ENCODE peak calls at places on chromosome 7, in five cellular contexts. U is A549, B is heart left ventricle, D is Peyer's patch, L is transverse colon. O is an unnamed sample.

GRCh38 chr7:135979674-135980660 is 2.8 kb upstream of the MTPN start:
- DNase-seq in U (no peak), D (no peak), B (no peak), L (no peak), O (no peak)

GRCh38 chr7:80721880-80722595 is 83.6 kb downstream of the CD36 start:
- DNase-seq in L (no peak), B (no peak), D (no peak), U (peak), O (no peak)

GRCh38 chr7:21828846-21829245 is 116.9 kb downstream of the CDCA7L start:
- DNase-seq in D (no peak), B (no peak), L (no peak), U (no peak), O (no peak)

GRCh38 chr7:43850348-43851116 is 18.8 kb downstream of the MRPS24 start:
- DNase-seq in L (no peak), D (no peak), B (no peak), U (no peak), O (no peak)

GRCh38 chr7:231030-231857 is 38.9 kb downstream of the FAM20C start:
- DNase-seq in U (no peak), D (no peak), B (no peak), L (no peak), O (no peak)

GRCh38 chr7:57426629-57427003 is 23.4 kb upstream of the ZNF716 start:
- DNase-seq in L (no peak), U (no peak), B (no peak), D (no peak), O (no peak)

GRCh38 chr7:3095046-3095445 is 51.4 kb upstream of the CARD11 start:
- DNase-seq in L (peak), B (no peak), U (no peak), D (peak), O (peak)

GRCh38 chr7:22677680-22678079 is 49.3 kb upstream of the IL6 start:
- DNase-seq in D (no peak), U (no peak), L (no peak), B (no peak), O (no peak)

GRCh38 chr7:94650137-94650536 is 5.8 kb downstream of the SGCE start:
- DNase-seq in L (no peak), D (no peak), B (no peak), U (no peak), O (peak)

GRCh38 chr7:94650652-94651051 is 5.3 kb downstream of the SGCE start:
- DNase-seq in B (no peak), L (no peak), U (no peak), D (no peak), O (no peak)

GRCh38 chr7:94647295-94647694 is 8.6 kb downstream of the SGCE start:
- DNase-seq in L (no peak), B (no peak), U (no peak), D (no peak), O (no peak)

GRCh38 chr7:94649313-94649924 is 6.5 kb downstream of the SGCE start:
- DNase-seq in D (no peak), U (no peak), B (no peak), L (no peak), O (no peak)

GRCh38 chr7:94648731-94649130 is 7.2 kb downstream of the SGCE start:
- DNase-seq in D (no peak), U (no peak), B (no peak), L (no peak), O (no peak)
- H3K4me3 ChIP-seq in D (no peak), U (no peak), B (no peak), L (no peak), O (no peak)

DNA sequence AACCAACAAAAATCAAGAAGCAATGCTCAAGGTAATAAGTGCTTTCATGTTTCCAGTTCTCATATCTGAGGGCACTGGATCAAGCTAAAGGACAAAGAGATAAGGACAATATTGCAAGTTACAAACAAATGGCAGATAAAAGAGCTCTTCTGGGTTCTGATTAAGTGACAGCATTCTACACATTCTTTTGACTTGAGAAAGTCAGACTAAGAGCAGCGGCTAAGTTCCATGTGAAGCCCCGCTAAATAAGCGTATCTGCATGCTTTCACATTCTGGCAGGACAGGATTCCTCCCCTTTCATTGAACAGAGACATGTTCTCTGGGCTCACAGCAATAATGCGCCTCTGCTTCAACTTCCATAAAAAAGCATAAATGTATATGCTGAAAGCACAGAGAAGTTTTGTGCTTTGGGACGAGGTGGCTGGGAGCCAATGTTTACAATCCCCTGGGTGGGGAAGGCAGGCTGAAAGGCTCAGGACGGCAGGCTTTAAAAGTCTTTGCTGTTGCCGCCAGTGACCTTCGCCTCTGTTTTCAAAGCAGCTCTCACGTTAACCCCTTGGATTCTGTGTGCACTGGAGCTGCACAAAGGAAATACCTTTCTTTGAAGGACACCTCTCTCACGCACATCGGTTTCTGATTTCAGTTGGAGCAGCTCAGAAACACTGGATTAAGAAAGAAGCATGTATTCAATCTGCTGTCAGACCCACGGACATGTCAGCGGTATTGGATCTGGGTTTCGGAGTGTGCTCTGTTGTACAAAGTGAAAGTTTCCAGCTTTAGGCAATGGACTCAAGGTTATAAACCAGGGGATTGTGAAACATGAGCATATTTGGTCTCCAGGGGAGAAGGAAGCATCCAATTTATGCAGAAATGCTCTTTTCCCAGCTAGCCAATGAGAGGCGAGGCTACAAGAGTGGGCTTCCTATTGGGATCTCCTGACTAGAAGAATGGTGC is 105.4 kb upstream of the FAM133B start:
- DNase-seq in B (peak), D (no peak), U (peak), L (peak), O (no peak)
- TF ChIP-seq POLR2A in B (no peak), D (no peak), U (no peak), L (no peak), O (no peak)

GRCh38 chr7:102129636-102130370 is 156.9 kb upstream of the SH2B2 start:
- DNase-seq in L (no peak), D (no peak), U (no peak), B (no peak), O (peak)

GRCh38 chr7:102125127-102125561 is 161.5 kb upstream of the SH2B2 start:
- DNase-seq in D (peak), B (no peak), U (peak), L (peak), O (peak)

GRCh38 chr7:102132209-102132752 is 154.4 kb upstream of the SH2B2 start:
- DNase-seq in B (no peak), L (no peak), U (peak), D (no peak), O (peak)

DNA sequence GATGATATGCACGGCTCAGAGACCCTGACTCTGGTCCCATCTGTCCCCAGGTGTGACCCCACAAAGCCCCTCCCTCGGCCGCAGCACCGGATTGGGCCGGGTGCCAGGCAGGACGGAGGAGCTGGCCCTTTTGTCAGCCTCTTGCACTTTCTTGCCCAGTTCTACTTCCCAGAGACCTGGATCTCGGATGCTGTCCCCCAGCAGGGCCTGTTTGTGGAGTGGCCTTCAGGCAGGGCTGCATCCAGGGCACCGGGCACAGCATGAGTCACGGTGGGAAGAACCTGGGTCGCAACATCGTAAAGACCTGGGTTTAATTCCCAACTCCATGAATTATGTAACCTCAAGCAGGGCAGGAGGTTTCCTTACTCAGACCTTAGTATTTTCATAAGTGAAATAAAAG is 158.4 kb upstream of the SH2B2 start:
- DNase-seq in U (no peak), B (no peak), L (no peak), D (no peak), O (peak)
- H3K27ac ChIP-seq in U (peak), B (no peak), L (no peak), D (no peak), O (no peak)

GRCh38 chr7:47475880-47476227 is 106.1 kb downstream of the TNS3 start:
- DNase-seq in B (no peak), D (no peak), U (no peak), L (no peak), O (no peak)

GRCh38 chr7:47479821-47480575 is 101.9 kb downstream of the TNS3 start:
- DNase-seq in B (no peak), U (no peak), D (peak), L (peak), O (no peak)

GRCh38 chr7:47477191-47478016 is 104.5 kb downstream of the TNS3 start:
- DNase-seq in L (no peak), D (no peak), U (no peak), B (no peak), O (no peak)

GRCh38 chr7:47478926-47479791 is 102.8 kb downstream of the TNS3 start:
- DNase-seq in D (no peak), L (no peak), U (no peak), B (no peak), O (no peak)

DNA sequence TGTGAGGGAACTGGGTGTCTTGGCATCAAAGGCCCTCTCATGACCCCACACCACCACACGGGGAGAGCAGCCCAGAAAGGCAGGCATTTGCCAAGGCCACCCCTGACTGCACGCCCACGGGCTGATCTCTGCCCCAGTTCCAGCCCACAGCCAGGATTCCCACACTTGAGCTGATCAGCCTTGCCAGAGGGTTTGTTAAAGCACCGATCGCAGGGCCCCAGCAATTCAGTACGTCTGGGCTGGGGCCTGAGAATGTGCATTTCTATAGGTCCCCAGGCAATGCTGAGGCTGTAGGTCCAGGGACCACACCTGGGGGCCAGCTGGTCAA is 103.9 kb downstream of the TNS3 start:
- DNase-seq in D (no peak), B (no peak), L (no peak), U (no peak), O (no peak)
- H3K4me3 ChIP-seq in D (no peak), B (no peak), L (no peak), U (no peak), O (no peak)

GRCh38 chr7:129611246-129612111 is at the start of gene NRF1:
- DNase-seq in B (peak), L (peak), D (peak), U (peak), O (peak)

GRCh38 chr7:129612112-129613015 is 844 bp downstream of the NRF1 start:
- DNase-seq in L (peak), B (peak), D (peak), U (peak), O (peak)

GRCh38 chr7:129609666-129610065 is 1.9 kb upstream of the NRF1 start:
- DNase-seq in L (no peak), U (no peak), D (no peak), B (no peak), O (no peak)

GRCh38 chr7:129613016-129613337 is 1.5 kb downstream of the NRF1 start:
- DNase-seq in L (no peak), U (no peak), D (no peak), B (no peak), O (no peak)

GRCh38 chr7:129610709-129611245 is 743 bp upstream of the NRF1 start:
- DNase-seq in D (no peak), L (no peak), U (no peak), B (no peak), O (no peak)
- TF ChIP-seq POLR2A in D (no peak), L (no peak), U (no peak), B (no peak), O (no peak)

GRCh38 chr7:128931186-128931798 is 6.4 kb upstream of the IRF5 start:
- DNase-seq in L (no peak), D (no peak), B (no peak), U (no peak), O (no peak)

GRCh38 chr7:128936798-128937197 is 929 bp upstream of the IRF5 start:
- DNase-seq in U (no peak), B (no peak), D (no peak), L (no peak), O (no peak)

GRCh38 chr7:128931965-128932861 is 5.5 kb upstream of the IRF5 start:
- DNase-seq in L (no peak), B (no peak), D (no peak), U (no peak), O (no peak)

GRCh38 chr7:128934361-128935352 is 3.1 kb upstream of the IRF5 start:
- DNase-seq in D (peak), B (no peak), L (peak), U (no peak), O (no peak)

DNA sequence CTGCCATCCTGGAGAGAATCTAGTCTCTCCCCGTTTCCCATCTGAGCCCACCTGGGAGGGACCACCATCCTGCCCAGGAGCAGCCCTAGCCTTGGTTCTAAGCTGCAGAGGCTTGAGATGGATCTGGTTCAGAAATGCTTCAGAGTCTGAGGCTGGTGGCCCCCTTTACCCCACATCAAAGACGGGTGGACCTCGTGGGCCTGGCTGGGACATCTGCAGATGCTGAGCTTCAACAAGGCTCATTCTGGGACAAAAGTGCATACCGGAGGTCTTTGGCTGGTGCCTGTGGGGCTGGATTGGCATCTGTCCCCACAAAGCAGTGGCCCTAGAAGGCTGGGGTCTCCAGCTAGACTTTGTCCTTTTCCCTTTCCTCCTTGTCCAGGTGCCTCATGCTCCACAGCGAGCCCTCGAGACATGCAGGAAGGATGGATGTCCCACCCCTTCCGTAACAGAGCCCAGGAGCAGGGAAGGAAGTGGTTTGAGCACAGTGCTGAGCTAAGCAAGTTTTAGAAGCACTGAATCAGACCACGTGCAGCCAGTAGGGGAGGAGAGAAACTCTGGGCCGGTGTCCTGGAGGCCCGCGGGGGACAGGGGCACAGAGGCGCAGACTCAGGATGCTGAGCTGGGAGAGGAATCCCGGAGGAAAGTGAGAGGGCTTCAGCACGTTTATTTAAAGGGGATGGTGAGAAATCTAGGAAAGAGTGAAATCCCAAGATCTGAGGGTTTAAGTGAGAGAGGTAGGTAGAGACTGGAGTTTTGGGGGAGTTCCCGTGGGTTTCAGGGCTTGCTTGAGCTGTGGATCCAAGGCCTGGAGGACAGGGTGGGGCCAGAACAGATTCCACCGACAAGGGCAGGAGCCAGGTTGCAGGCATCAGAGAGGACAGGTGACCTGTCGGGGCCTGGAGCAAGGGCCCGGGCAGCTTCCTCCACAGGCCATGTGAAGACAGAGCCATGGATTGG is 4.6 kb upstream of the IRF5 start:
- DNase-seq in B (no peak), L (peak), U (no peak), D (peak), O (no peak)
- H3K27ac ChIP-seq in B (no peak), L (peak), U (no peak), D (peak), O (no peak)

GRCh38 chr7:34835901-34836300 is 177.9 kb downstream of the NPSR1 start:
- DNase-seq in B (no peak), D (no peak), L (no peak), U (no peak), O (no peak)
- H3K4me3 ChIP-seq in B (no peak), D (no peak), L (no peak), U (no peak), O (no peak)

DNA sequence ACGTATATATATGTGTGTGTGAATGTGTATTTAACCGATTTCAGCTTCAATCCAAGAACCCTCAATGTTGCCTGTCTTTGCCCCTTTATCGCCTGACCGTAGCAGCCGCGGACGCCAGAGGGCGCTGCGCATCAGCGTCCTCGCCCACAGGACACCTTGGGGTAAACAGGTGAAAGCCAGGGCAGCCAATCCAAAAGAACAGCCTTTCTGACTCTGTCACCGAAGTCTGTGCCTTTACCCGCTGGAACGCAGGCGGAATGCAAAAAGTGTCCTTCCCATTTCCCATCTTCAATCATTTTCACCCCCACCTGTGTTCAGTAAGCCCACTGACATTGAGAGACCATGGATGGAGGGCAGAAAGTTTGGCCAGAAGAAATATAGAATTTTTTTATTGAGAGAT is 3.6 kb downstream of the NXPH1 start:
- DNase-seq in U (peak), D (no peak), L (peak), B (no peak), O (peak)
- TF ChIP-seq POLR2A in U (no peak), D (no peak), L (no peak), B (no peak), O (no peak)

GRCh38 chr7:41416208-41416595 is 286.7 kb downstream of the INHBA start:
- DNase-seq in U (no peak), L (no peak), B (no peak), D (no peak), O (no peak)

GRCh38 chr7:41415051-41415450 is 287.8 kb downstream of the INHBA start:
- DNase-seq in U (no peak), D (no peak), L (no peak), B (no peak), O (no peak)

GRCh38 chr7:41420421-41420820 is 282.5 kb downstream of the INHBA start:
- DNase-seq in D (no peak), B (no peak), L (no peak), U (no peak), O (no peak)

GRCh38 chr7:41418337-41418736 is 284.6 kb downstream of the INHBA start:
- DNase-seq in B (no peak), U (no peak), D (no peak), L (no peak), O (no peak)

DNA sequence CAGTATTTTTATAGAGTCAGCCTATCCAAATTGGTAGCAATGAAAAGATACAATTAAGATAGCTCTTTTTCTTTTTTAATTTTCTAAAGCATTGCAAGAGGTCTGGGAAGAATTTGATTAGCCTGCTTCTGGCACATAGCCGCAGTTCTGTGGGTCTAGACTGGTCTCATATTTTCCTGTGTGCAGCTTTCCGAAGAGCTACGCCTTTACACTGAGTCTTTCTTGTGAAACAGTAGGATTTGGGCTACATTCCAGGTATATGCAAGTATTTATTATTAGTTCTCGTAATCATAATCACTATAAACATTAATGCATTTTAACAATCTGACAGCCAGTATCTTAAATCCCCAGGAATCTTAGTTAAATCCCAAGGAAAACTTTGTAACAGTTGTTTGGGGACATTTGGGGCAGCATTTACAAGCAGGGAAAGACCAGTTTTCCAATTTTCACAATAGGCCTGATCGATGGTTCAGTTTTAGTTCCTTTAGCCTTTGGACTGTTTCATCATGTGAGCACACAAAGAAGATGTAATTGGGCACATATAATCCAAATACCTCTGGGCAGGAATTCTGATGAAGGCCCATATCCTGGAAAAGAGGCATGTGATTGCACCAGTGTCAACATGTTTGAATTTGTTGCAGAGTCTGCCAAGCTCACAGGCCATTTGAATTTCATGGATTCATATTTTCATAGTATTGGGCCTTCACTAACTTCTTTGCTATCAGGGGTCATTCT is 287.2 kb downstream of the INHBA start:
- DNase-seq in L (no peak), U (no peak), D (no peak), B (no peak), O (no peak)
- H3K27ac ChIP-seq in L (no peak), U (no peak), D (no peak), B (no peak), O (no peak)